ENCODE peak calls at places on chromosomes 5 and 9, in four cellular contexts. One of them, this sample, is unnamed.

GRCh38 chr9:35415769-35416427 is 74.0 kb upstream of the RUSC2 start:
- DNase-seq in SW 1271: no peak
- DNase-seq in HFF-Myc: no peak
- DNase-seq in NAMALWA: no peak
- DNase-seq in this sample: no peak

GRCh38 chr5:131129306-131129705 is 35.8 kb downstream of the HINT1 start:
- DNase-seq in SW 1271: no peak
- DNase-seq in HFF-Myc: no peak
- DNase-seq in NAMALWA: no peak
- DNase-seq in this sample: no peak

GRCh38 chr9:26786571-26786970 is 106.0 kb downstream of the CAAP1 start:
- DNase-seq in SW 1271: no peak
- DNase-seq in HFF-Myc: no peak
- DNase-seq in NAMALWA: no peak
- DNase-seq in this sample: no peak

GRCh38 chr5:122430328-122430586 is 118.2 kb downstream of the SNCAIP start:
- DNase-seq in SW 1271: no peak
- DNase-seq in HFF-Myc: no peak
- DNase-seq in NAMALWA: no peak
- DNase-seq in this sample: no peak

GRCh38 chr5:154461531-154461930 is 15.7 kb downstream of the SAP30L start:
- DNase-seq in SW 1271: no peak
- DNase-seq in HFF-Myc: no peak
- DNase-seq in NAMALWA: no peak
- DNase-seq in this sample: no peak

GRCh38 chr5:72587909-72588308 is 80.7 kb upstream of the ZNF366 start:
- DNase-seq in SW 1271: no peak
- DNase-seq in HFF-Myc: no peak
- DNase-seq in NAMALWA: no peak
- DNase-seq in this sample: no peak

GRCh38 chr5:81303563-81303962 is 2.2 kb downstream of the ZCCHC9 start:
- DNase-seq in SW 1271: peak; percentile 36
- DNase-seq in HFF-Myc: peak; percentile 26
- DNase-seq in NAMALWA: no peak
- DNase-seq in this sample: no peak

GRCh38 chr5:59489551-59489950 is 404.0 kb downstream of the PDE4D start:
- DNase-seq in SW 1271: no peak
- DNase-seq in HFF-Myc: no peak
- DNase-seq in NAMALWA: no peak
- DNase-seq in this sample: no peak

GRCh38 chr5:28896949-28897348 is 1858.6 kb upstream of the CDH9 start:
- DNase-seq in SW 1271: no peak
- DNase-seq in HFF-Myc: no peak
- DNase-seq in NAMALWA: peak; percentile 8
- DNase-seq in this sample: no peak

GRCh38 chr9:34546834-34547827 is 24.3 kb upstream of the ENHO start:
- DNase-seq in SW 1271: no peak
- DNase-seq in HFF-Myc: peak; percentile 38
- DNase-seq in NAMALWA: peak; percentile 79
- DNase-seq in this sample: peak; percentile 52

GRCh38 chr5:94595281-94595680 is 23.1 kb downstream of the KIAA0825 start:
- DNase-seq in SW 1271: no peak
- DNase-seq in HFF-Myc: no peak
- DNase-seq in NAMALWA: no peak
- DNase-seq in this sample: no peak

GRCh38 chr5:90279091-90279490 is 130.5 kb downstream of the CETN3 start:
- DNase-seq in SW 1271: no peak
- DNase-seq in HFF-Myc: no peak
- DNase-seq in NAMALWA: no peak
- DNase-seq in this sample: no peak

GRCh38 chr5:78569441-78569840 is 79.1 kb downstream of the LHFPL2 start:
- DNase-seq in SW 1271: no peak
- DNase-seq in HFF-Myc: peak; percentile 53
- DNase-seq in NAMALWA: no peak
- DNase-seq in this sample: no peak

GRCh38 chr9:111621895-111622480 is 9.1 kb upstream of the DNAJC25 start:
- DNase-seq in SW 1271: no peak
- DNase-seq in HFF-Myc: no peak
- DNase-seq in NAMALWA: peak; percentile 38
- DNase-seq in this sample: no peak

GRCh38 chr5:126106032-126106431 is 317.2 kb upstream of the GRAMD2B start:
- DNase-seq in SW 1271: no peak
- DNase-seq in HFF-Myc: no peak
- DNase-seq in NAMALWA: no peak
- DNase-seq in this sample: no peak

GRCh38 chr5:597871-598563 is 14.1 kb upstream of the CEP72 start:
- DNase-seq in SW 1271: no peak
- DNase-seq in HFF-Myc: no peak
- DNase-seq in NAMALWA: no peak
- DNase-seq in this sample: no peak

GRCh38 chr5:93281980-93282772 is 298.8 kb downstream of the NR2F1-AS1 start:
- DNase-seq in SW 1271: no peak
- DNase-seq in HFF-Myc: no peak
- DNase-seq in NAMALWA: no peak
- DNase-seq in this sample: no peak

GRCh38 chr9:37938121-37938906 is 34.4 kb upstream of the SLC25A51 start:
- DNase-seq in SW 1271: peak; percentile 34
- DNase-seq in HFF-Myc: peak; percentile 87
- DNase-seq in NAMALWA: no peak
- DNase-seq in this sample: peak; percentile 60

GRCh38 chr5:2703615-2704014 is 47.9 kb downstream of the IRX2 start:
- DNase-seq in SW 1271: no peak
- DNase-seq in HFF-Myc: no peak
- DNase-seq in NAMALWA: no peak
- DNase-seq in this sample: no peak

GRCh38 chr5:65932676-65933075 is 6.3 kb downstream of the ERBIN start:
- DNase-seq in SW 1271: no peak
- DNase-seq in HFF-Myc: no peak
- DNase-seq in NAMALWA: no peak
- DNase-seq in this sample: no peak

GRCh38 chr5:75023368-75024159 is 28.8 kb downstream of the GCNT4 start:
- DNase-seq in SW 1271: no peak
- DNase-seq in HFF-Myc: no peak
- DNase-seq in NAMALWA: no peak
- DNase-seq in this sample: no peak

GRCh38 chr9:109986423-109987055 is 206.5 kb downstream of the PALM2AKAP2 start:
- DNase-seq in SW 1271: peak; percentile 50
- DNase-seq in HFF-Myc: peak; percentile 35
- DNase-seq in NAMALWA: no peak
- DNase-seq in this sample: peak; percentile 86

GRCh38 chr5:169812786-169813185 is 167.5 kb downstream of the INSYN2B start:
- DNase-seq in SW 1271: no peak
- DNase-seq in HFF-Myc: no peak
- DNase-seq in NAMALWA: no peak
- DNase-seq in this sample: no peak

GRCh38 chr5:52783226-52783959 is 4.3 kb upstream of the ITGA1 start:
- DNase-seq in SW 1271: peak; percentile 19
- DNase-seq in HFF-Myc: no peak
- DNase-seq in NAMALWA: no peak
- DNase-seq in this sample: no peak

GRCh38 chr9:87346061-87346665 is 151.5 kb upstream of the DAPK1 start:
- DNase-seq in SW 1271: no peak
- DNase-seq in HFF-Myc: no peak
- DNase-seq in NAMALWA: no peak
- DNase-seq in this sample: no peak

GRCh38 chr9:133103987-133104505 is 17.0 kb downstream of the RALGDS start:
- DNase-seq in SW 1271: no peak
- DNase-seq in HFF-Myc: no peak
- DNase-seq in NAMALWA: no peak
- DNase-seq in this sample: no peak

GRCh38 chr9:128245293-128246151 is 30.3 kb downstream of the GOLGA2 start:
- DNase-seq in SW 1271: no peak
- DNase-seq in HFF-Myc: peak; percentile 86
- DNase-seq in NAMALWA: no peak
- DNase-seq in this sample: no peak

GRCh38 chr9:69502671-69503301 is 169.4 kb downstream of the APBA1 start:
- DNase-seq in SW 1271: no peak
- DNase-seq in HFF-Myc: peak; percentile 1
- DNase-seq in NAMALWA: no peak
- DNase-seq in this sample: peak; percentile 71

This sample was measured in pulmonary artery endothelial cell.